ENCODE peak calls at places on chromosomes 4 and X, in ten cellular contexts. One of them, this sample, is unnamed.
A peak's percentile ranks its signal among the peaks of the same experiment; 100 is the strongest.

GRCh38 chr4:171588146-171588545 is 225.1 kb upstream of the GALNTL6 start:
- DNase-seq in choroid plexus epithelial cell: no peak
- DNase-seq in heart left ventricle: no peak
- DNase-seq in Caco-2: no peak
- DNase-seq in tibial artery: no peak
- DNase-seq in hepatocyte: no peak
- DNase-seq in adrenal gland: no peak
- DNase-seq in foreskin fibroblast: no peak
- DNase-seq in fibroblast of lung: no peak
- DNase-seq in fibroblast of villous mesenchyme: no peak
- DNase-seq in this sample: no peak

GRCh38 chr4:2909583-2909982 is 53.6 kb downstream of the NOP14 start:
- DNase-seq in choroid plexus epithelial cell: no peak
- DNase-seq in heart left ventricle: no peak
- DNase-seq in Caco-2: no peak
- DNase-seq in tibial artery: peak; percentile 57
- DNase-seq in hepatocyte: no peak
- DNase-seq in adrenal gland: no peak
- DNase-seq in foreskin fibroblast: no peak
- DNase-seq in fibroblast of lung: no peak
- DNase-seq in fibroblast of villous mesenchyme: no peak
- DNase-seq in this sample: no peak

GRCh38 chr4:127578967-127579366 is 53.8 kb upstream of the INTU start:
- DNase-seq in choroid plexus epithelial cell: no peak
- DNase-seq in heart left ventricle: no peak
- DNase-seq in Caco-2: no peak
- DNase-seq in tibial artery: no peak
- DNase-seq in hepatocyte: no peak
- DNase-seq in adrenal gland: no peak
- DNase-seq in foreskin fibroblast: no peak
- DNase-seq in fibroblast of lung: no peak
- DNase-seq in fibroblast of villous mesenchyme: no peak
- DNase-seq in this sample: no peak

GRCh38 chr4:136505020-136505419 is 1027.3 kb downstream of the PCDH18 start:
- DNase-seq in choroid plexus epithelial cell: peak; percentile 53
- DNase-seq in heart left ventricle: no peak
- DNase-seq in Caco-2: no peak
- DNase-seq in tibial artery: no peak
- DNase-seq in hepatocyte: no peak
- DNase-seq in adrenal gland: no peak
- DNase-seq in foreskin fibroblast: no peak
- DNase-seq in fibroblast of lung: no peak
- DNase-seq in fibroblast of villous mesenchyme: no peak
- DNase-seq in this sample: peak; percentile 4

GRCh38 chrX:40148439-40149285 is 50.9 kb upstream of the BCOR start:
- DNase-seq in choroid plexus epithelial cell: peak; percentile 55
- DNase-seq in heart left ventricle: no peak
- DNase-seq in Caco-2: no peak
- DNase-seq in tibial artery: no peak
- DNase-seq in hepatocyte: peak; percentile 35
- DNase-seq in adrenal gland: no peak
- DNase-seq in foreskin fibroblast: no peak
- DNase-seq in fibroblast of lung: no peak
- DNase-seq in fibroblast of villous mesenchyme: peak; percentile 76
- DNase-seq in this sample: no peak

GRCh38 chr4:25144870-25145481 is 15.3 kb downstream of the SEPSECS start:
- DNase-seq in choroid plexus epithelial cell: peak; percentile 58
- DNase-seq in heart left ventricle: no peak
- DNase-seq in Caco-2: no peak
- DNase-seq in tibial artery: no peak
- DNase-seq in hepatocyte: peak; percentile 41
- DNase-seq in adrenal gland: no peak
- DNase-seq in foreskin fibroblast: peak; percentile 10
- DNase-seq in fibroblast of lung: peak; percentile 44
- DNase-seq in fibroblast of villous mesenchyme: peak; percentile 33
- DNase-seq in this sample: peak; percentile 57

GRCh38 chr4:52560844-52561280 is 98.2 kb downstream of the USP46 start:
- DNase-seq in choroid plexus epithelial cell: peak; percentile 52
- DNase-seq in heart left ventricle: no peak
- DNase-seq in Caco-2: no peak
- DNase-seq in tibial artery: no peak
- DNase-seq in hepatocyte: no peak
- DNase-seq in adrenal gland: no peak
- DNase-seq in foreskin fibroblast: no peak
- DNase-seq in fibroblast of lung: no peak
- DNase-seq in fibroblast of villous mesenchyme: no peak
- DNase-seq in this sample: peak; percentile 48

GRCh38 chr4:184598753-184599491 is 50.3 kb downstream of the CASP3 start:
- DNase-seq in choroid plexus epithelial cell: peak; percentile 71
- DNase-seq in heart left ventricle: no peak
- DNase-seq in Caco-2: no peak
- DNase-seq in tibial artery: no peak
- DNase-seq in hepatocyte: no peak
- DNase-seq in adrenal gland: peak; percentile 54
- DNase-seq in foreskin fibroblast: no peak
- DNase-seq in fibroblast of lung: no peak
- DNase-seq in fibroblast of villous mesenchyme: peak; percentile 67
- DNase-seq in this sample: peak; percentile 66

GRCh38 chr4:85707591-85707990 is 232.6 kb downstream of the ARHGAP24 start:
- DNase-seq in choroid plexus epithelial cell: no peak
- DNase-seq in heart left ventricle: no peak
- DNase-seq in Caco-2: no peak
- DNase-seq in tibial artery: no peak
- DNase-seq in hepatocyte: no peak
- DNase-seq in adrenal gland: no peak
- DNase-seq in foreskin fibroblast: no peak
- DNase-seq in fibroblast of lung: no peak
- DNase-seq in fibroblast of villous mesenchyme: no peak
- DNase-seq in this sample: no peak

GRCh38 chr4:47483722-47484121 is 1.4 kb upstream of the ATP10D start:
- DNase-seq in choroid plexus epithelial cell: peak; percentile 48
- DNase-seq in heart left ventricle: no peak
- DNase-seq in Caco-2: peak; percentile 26
- DNase-seq in tibial artery: no peak
- DNase-seq in hepatocyte: no peak
- DNase-seq in adrenal gland: no peak
- DNase-seq in foreskin fibroblast: no peak
- DNase-seq in fibroblast of lung: no peak
- DNase-seq in fibroblast of villous mesenchyme: no peak
- DNase-seq in this sample: peak; percentile 17

GRCh38 chr4:175891863-175892262 is 79.8 kb upstream of the GPM6A start:
- DNase-seq in choroid plexus epithelial cell: peak; percentile 60
- DNase-seq in heart left ventricle: no peak
- DNase-seq in Caco-2: no peak
- DNase-seq in tibial artery: no peak
- DNase-seq in hepatocyte: peak; percentile 71
- DNase-seq in adrenal gland: no peak
- DNase-seq in foreskin fibroblast: no peak
- DNase-seq in fibroblast of lung: peak; percentile 44
- DNase-seq in fibroblast of villous mesenchyme: peak; percentile 28
- DNase-seq in this sample: peak; percentile 32

GRCh38 chr4:80507507-80507906 is 172.0 kb downstream of the CFAP299 start:
- DNase-seq in choroid plexus epithelial cell: no peak
- DNase-seq in heart left ventricle: no peak
- DNase-seq in Caco-2: no peak
- DNase-seq in tibial artery: no peak
- DNase-seq in hepatocyte: no peak
- DNase-seq in adrenal gland: no peak
- DNase-seq in foreskin fibroblast: no peak
- DNase-seq in fibroblast of lung: no peak
- DNase-seq in fibroblast of villous mesenchyme: no peak
- DNase-seq in this sample: no peak

GRCh38 chr4:122765702-122766352 is 33.3 kb downstream of the BBS12 start:
- DNase-seq in choroid plexus epithelial cell: peak; percentile 88
- DNase-seq in heart left ventricle: no peak
- DNase-seq in Caco-2: no peak
- DNase-seq in tibial artery: no peak
- DNase-seq in hepatocyte: peak; percentile 26
- DNase-seq in adrenal gland: no peak
- DNase-seq in foreskin fibroblast: peak; percentile 84
- DNase-seq in fibroblast of lung: peak; percentile 88
- DNase-seq in fibroblast of villous mesenchyme: peak; percentile 79
- DNase-seq in this sample: peak; percentile 90

GRCh38 chr4:151302432-151302831 is 23.0 kb downstream of the SH3D19 start:
- DNase-seq in choroid plexus epithelial cell: peak; percentile 26
- DNase-seq in heart left ventricle: no peak
- DNase-seq in Caco-2: no peak
- DNase-seq in tibial artery: no peak
- DNase-seq in hepatocyte: no peak
- DNase-seq in adrenal gland: peak; percentile 61
- DNase-seq in foreskin fibroblast: no peak
- DNase-seq in fibroblast of lung: no peak
- DNase-seq in fibroblast of villous mesenchyme: peak; percentile 31
- DNase-seq in this sample: peak; percentile 48

GRCh38 chrX:71217298-71217697 is 5.7 kb upstream of the GJB1 start:
- DNase-seq in choroid plexus epithelial cell: no peak
- DNase-seq in heart left ventricle: no peak
- DNase-seq in Caco-2: no peak
- DNase-seq in tibial artery: no peak
- DNase-seq in hepatocyte: no peak
- DNase-seq in adrenal gland: no peak
- DNase-seq in foreskin fibroblast: no peak
- DNase-seq in fibroblast of lung: no peak
- DNase-seq in fibroblast of villous mesenchyme: no peak
- DNase-seq in this sample: no peak
- TF ChIP-seq CTCF in choroid plexus epithelial cell: no peak
- TF ChIP-seq CTCF in heart left ventricle: no peak
- TF ChIP-seq CTCF in Caco-2: no peak
- TF ChIP-seq CTCF in tibial artery: no peak
- TF ChIP-seq CTCF in hepatocyte: no peak
- TF ChIP-seq CTCF in adrenal gland: no peak
- TF ChIP-seq CTCF in foreskin fibroblast: no peak
- TF ChIP-seq CTCF in fibroblast of lung: no peak
- TF ChIP-seq CTCF in fibroblast of villous mesenchyme: no peak
- TF ChIP-seq CTCF in this sample: no peak

DNA sequence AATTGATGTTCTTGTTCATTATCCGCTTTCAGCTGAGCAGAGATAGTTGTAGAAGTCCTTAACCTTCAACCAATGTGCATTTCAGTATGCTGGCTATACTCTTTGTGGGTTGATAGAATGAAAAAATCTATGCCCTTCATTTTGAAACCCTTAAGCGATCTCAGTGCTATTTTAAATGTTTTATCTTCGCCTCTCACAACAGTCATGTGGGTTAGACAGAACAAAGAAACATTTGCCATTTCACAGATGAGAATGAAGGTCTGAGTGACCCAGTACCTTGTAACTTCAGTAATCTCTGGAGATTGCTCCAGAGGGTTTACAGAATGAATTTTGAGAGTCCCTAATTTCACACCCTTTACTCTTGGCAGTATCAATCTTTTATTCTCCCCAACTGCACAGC is 921.7 kb downstream of the RAB28 start:
- DNase-seq in choroid plexus epithelial cell: no peak
- DNase-seq in heart left ventricle: no peak
- DNase-seq in Caco-2: no peak
- DNase-seq in tibial artery: no peak
- DNase-seq in hepatocyte: no peak
- DNase-seq in adrenal gland: no peak
- DNase-seq in foreskin fibroblast: no peak
- DNase-seq in fibroblast of lung: no peak
- DNase-seq in fibroblast of villous mesenchyme: no peak
- DNase-seq in this sample: no peak
- H3K4me3 ChIP-seq in choroid plexus epithelial cell: no peak overlapping the region
- H3K4me3 ChIP-seq in heart left ventricle: no peak overlapping the region
- H3K4me3 ChIP-seq in Caco-2: no peak overlapping the region
- H3K4me3 ChIP-seq in tibial artery: no peak overlapping the region
- H3K4me3 ChIP-seq in hepatocyte: no peak overlapping the region
- H3K4me3 ChIP-seq in adrenal gland: no peak overlapping the region
- H3K4me3 ChIP-seq in foreskin fibroblast: no peak overlapping the region
- H3K4me3 ChIP-seq in fibroblast of lung: no peak overlapping the region
- H3K4me3 ChIP-seq in fibroblast of villous mesenchyme: no peak overlapping the region
- H3K4me3 ChIP-seq in this sample: no peak overlapping the region

GRCh38 chr4:169029947-169030346 is 19.9 kb upstream of the CBR4 start:
- DNase-seq in choroid plexus epithelial cell: no peak
- DNase-seq in heart left ventricle: no peak
- DNase-seq in Caco-2: no peak
- DNase-seq in tibial artery: no peak
- DNase-seq in hepatocyte: no peak
- DNase-seq in adrenal gland: no peak
- DNase-seq in foreskin fibroblast: no peak
- DNase-seq in fibroblast of lung: no peak
- DNase-seq in fibroblast of villous mesenchyme: no peak
- DNase-seq in this sample: no peak

GRCh38 chr4:169027663-169028062 is 17.6 kb upstream of the CBR4 start:
- DNase-seq in choroid plexus epithelial cell: no peak
- DNase-seq in heart left ventricle: no peak
- DNase-seq in Caco-2: no peak
- DNase-seq in tibial artery: no peak
- DNase-seq in hepatocyte: no peak
- DNase-seq in adrenal gland: no peak
- DNase-seq in foreskin fibroblast: no peak
- DNase-seq in fibroblast of lung: no peak
- DNase-seq in fibroblast of villous mesenchyme: no peak
- DNase-seq in this sample: no peak

GRCh38 chr4:169030575-169030982 is 20.5 kb upstream of the CBR4 start:
- DNase-seq in choroid plexus epithelial cell: peak; percentile 45
- DNase-seq in heart left ventricle: no peak
- DNase-seq in Caco-2: no peak
- DNase-seq in tibial artery: no peak
- DNase-seq in hepatocyte: no peak
- DNase-seq in adrenal gland: no peak
- DNase-seq in foreskin fibroblast: no peak
- DNase-seq in fibroblast of lung: peak; percentile 44
- DNase-seq in fibroblast of villous mesenchyme: peak; percentile 47
- DNase-seq in this sample: peak; percentile 39

GRCh38 chr4:169025184-169025583 is 15.1 kb upstream of the CBR4 start:
- DNase-seq in choroid plexus epithelial cell: no peak
- DNase-seq in heart left ventricle: no peak
- DNase-seq in Caco-2: no peak
- DNase-seq in tibial artery: no peak
- DNase-seq in hepatocyte: no peak
- DNase-seq in adrenal gland: no peak
- DNase-seq in foreskin fibroblast: no peak
- DNase-seq in fibroblast of lung: no peak
- DNase-seq in fibroblast of villous mesenchyme: no peak
- DNase-seq in this sample: no peak

DNA sequence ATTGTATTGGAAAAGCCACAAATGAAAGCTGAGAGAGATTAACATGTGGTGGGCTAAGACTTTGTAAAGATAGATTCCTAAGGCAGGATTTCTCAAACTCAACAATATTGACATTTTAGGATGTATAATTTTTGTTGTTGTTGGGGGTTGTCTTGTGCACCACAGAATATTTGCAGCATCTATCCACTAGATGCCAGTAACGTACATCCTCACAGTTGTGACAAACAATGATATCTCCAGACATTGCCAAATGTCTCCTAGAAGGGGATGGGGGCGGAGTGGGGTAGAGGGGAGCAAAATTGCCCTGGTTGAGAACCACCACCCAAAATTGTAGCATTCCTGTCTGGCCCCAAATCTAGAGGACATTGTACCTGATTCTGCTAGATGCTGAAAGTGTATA is 14.7 kb upstream of the CBR4 start:
- DNase-seq in choroid plexus epithelial cell: peak; percentile 77
- DNase-seq in heart left ventricle: peak; percentile 17
- DNase-seq in Caco-2: no peak
- DNase-seq in tibial artery: no peak
- DNase-seq in hepatocyte: peak; percentile 37
- DNase-seq in adrenal gland: no peak
- DNase-seq in foreskin fibroblast: peak; percentile 25
- DNase-seq in fibroblast of lung: peak; percentile 71
- DNase-seq in fibroblast of villous mesenchyme: peak; percentile 60
- DNase-seq in this sample: peak; percentile 74
- TF ChIP-seq CTCF in choroid plexus epithelial cell: peak; percentile 72
- TF ChIP-seq CTCF in heart left ventricle: peak; percentile 71
- TF ChIP-seq CTCF in Caco-2: peak; percentile 54
- TF ChIP-seq CTCF in tibial artery: peak; percentile 53
- TF ChIP-seq CTCF in hepatocyte: peak; percentile 67
- TF ChIP-seq CTCF in adrenal gland: peak; percentile 62
- TF ChIP-seq CTCF in foreskin fibroblast: peak; percentile 70
- TF ChIP-seq CTCF in fibroblast of lung: peak; percentile 66
- TF ChIP-seq CTCF in fibroblast of villous mesenchyme: peak; percentile 72
- TF ChIP-seq CTCF in this sample: peak; percentile 80

GRCh38 chrX:47178337-47178736 is 15.3 kb upstream of the UBA1 start:
- DNase-seq in choroid plexus epithelial cell: no peak
- DNase-seq in heart left ventricle: no peak
- DNase-seq in Caco-2: no peak
- DNase-seq in tibial artery: peak; percentile 10
- DNase-seq in hepatocyte: no peak
- DNase-seq in adrenal gland: no peak
- DNase-seq in foreskin fibroblast: no peak
- DNase-seq in fibroblast of lung: no peak
- DNase-seq in fibroblast of villous mesenchyme: no peak
- DNase-seq in this sample: no peak
- H3K4me3 ChIP-seq in choroid plexus epithelial cell: no peak overlapping the region
- H3K4me3 ChIP-seq in heart left ventricle: no peak overlapping the region
- H3K4me3 ChIP-seq in Caco-2: no peak overlapping the region
- H3K4me3 ChIP-seq in tibial artery: no peak overlapping the region
- H3K4me3 ChIP-seq in hepatocyte: no peak overlapping the region
- H3K4me3 ChIP-seq in adrenal gland: no peak overlapping the region
- H3K4me3 ChIP-seq in foreskin fibroblast: no peak overlapping the region
- H3K4me3 ChIP-seq in fibroblast of lung: no peak overlapping the region
- H3K4me3 ChIP-seq in fibroblast of villous mesenchyme: no peak overlapping the region
- H3K4me3 ChIP-seq in this sample: no peak overlapping the region